ENCODE peak calls at places on chromosome 21, in ten cellular contexts. H, I, W, F, J, G, E, D, S and O are unnamed samples.

GRCh38 chr21:32994305-32994704 is 31.4 kb upstream of the OLIG2 start:
- DNase-seq in E (no peak), J (no peak), F (no peak), G (peak), W (no peak), H (no peak), D (no peak), S (no peak), I (no peak), O (no peak)

GRCh38 chr21:42764443-42764760 is 111.0 kb downstream of the PDE9A start:
- DNase-seq in I (no peak), D (no peak), W (no peak), H (no peak), J (no peak), G (no peak), S (no peak), F (no peak), E (no peak), O (no peak)

GRCh38 chr21:41923641-41924342 is 30.0 kb downstream of the C2CD2 start:
- DNase-seq in W (no peak), G (no peak), J (no peak), S (no peak), I (no peak), F (no peak), H (no peak), E (no peak), D (no peak), O (peak)

GRCh38 chr21:39073717-39074116 is 109.5 kb downstream of the PSMG1 start:
- DNase-seq in E (no peak), G (no peak), F (no peak), I (no peak), H (no peak), S (no peak), D (no peak), J (no peak), W (no peak), O (no peak)

GRCh38 chr21:29334717-29335428 is 36.2 kb downstream of the BACH1 start:
- DNase-seq in J (no peak), F (no peak), W (no peak), S (no peak), E (no peak), H (no peak), D (no peak), I (no peak), G (peak), O (no peak)

GRCh38 chr21:27225142-27225541 is 258.3 kb upstream of the ADAMTS5 start:
- DNase-seq in H (no peak), G (no peak), E (no peak), F (no peak), W (no peak), D (no peak), S (no peak), I (no peak), J (no peak), O (no peak)

GRCh38 chr21:32653326-32653901 is 41.2 kb upstream of the CFAP298 start:
- DNase-seq in E (peak), D (peak), I (no peak), G (peak), J (no peak), W (no peak), H (no peak), F (no peak), S (no peak), O (peak)

GRCh38 chr21:26846036-26846931 is 1.1 kb upstream of the ADAMTS1 start:
- DNase-seq in J (no peak), G (no peak), I (peak), H (peak), E (no peak), S (peak), W (no peak), D (peak), F (no peak), O (no peak)

GRCh38 chr21:39153373-39153772 is 29.9 kb downstream of the PSMG1 start:
- DNase-seq in J (no peak), D (no peak), W (no peak), F (no peak), E (no peak), I (no peak), G (no peak), S (no peak), H (no peak), O (peak)

GRCh38 chr21:41425954-41426655 is at the start of gene MX1:
- DNase-seq in G (peak), D (peak), W (no peak), F (peak), J (peak), I (peak), H (peak), E (peak), S (no peak), O (peak)

GRCh38 chr21:41966341-41966833 is 12.6 kb upstream of the C2CD2 start:
- DNase-seq in E (no peak), I (no peak), G (peak), W (no peak), H (no peak), J (no peak), S (no peak), D (no peak), F (no peak), O (no peak)

GRCh38 chr21:39022901-39023693 is 160.2 kb downstream of the PSMG1 start:
- DNase-seq in J (no peak), W (no peak), F (no peak), I (no peak), S (peak), G (no peak), D (no peak), H (no peak), E (peak), O (no peak)